ENCODE peak calls at places on chromosomes 7 and 10, in ten cellular contexts. S is NCI-H82; G is NCI-H460; P is astrocyte of the spinal cord; W is aorta; L is HFFc6; N is fibroblast of lung; J is activated naive CD4-positive, alpha-beta T cell; O is COR-L47; H is stimulated activated CD8-positive, alpha-beta memory T cell treated with anti-CD3 and anti-CD28 coated beads, Interleukin-7, amount 100 ng/mL, for 1 hour. I is an unnamed sample.

GRCh38 chr10:22253578-22253882 is 35.7 kb upstream of the EBLN1 start:
- DNase-seq in S (no peak), G (no peak), P (no peak), W (peak), L (no peak), N (no peak), J (peak), O (no peak), H (peak), I (peak)

GRCh38 chr7:39987641-39988347 is 37.7 kb downstream of the CDK13 start:
- DNase-seq in S (no peak), G (no peak), P (no peak), W (no peak), L (no peak), N (no peak), J (peak), O (no peak), H (no peak), I (no peak)

GRCh38 chr7:45007571-45008328 is 7.7 kb downstream of the CCM2 start:
- DNase-seq in S (no peak), G (no peak), P (no peak), W (no peak), L (no peak), N (no peak), J (no peak), O (no peak), H (no peak), I (no peak)

GRCh38 chr7:50197547-50197946 is 104.5 kb upstream of the ZPBP start:
- DNase-seq in S (peak), G (no peak), P (no peak), W (no peak), L (no peak), N (no peak), J (peak), O (no peak), H (peak), I (no peak)

GRCh38 chr7:30032310-30033125 is 4.3 kb downstream of the PLEKHA8 start:
- DNase-seq in S (no peak), G (no peak), P (peak), W (no peak), L (peak), N (peak), J (no peak), O (no peak), H (no peak), I (no peak)

GRCh38 chr10:48684792-48685651 is at the start of gene WDFY4:
- DNase-seq in S (no peak), G (no peak), P (no peak), W (peak), L (no peak), N (no peak), J (no peak), O (no peak), H (no peak), I (peak)

GRCh38 chr7:1987084-1987535 is 245.6 kb downstream of the MAD1L1 start:
- DNase-seq in S (no peak), G (no peak), P (no peak), W (peak), L (no peak), N (no peak), J (no peak), O (no peak), H (no peak), I (no peak)

GRCh38 chr10:73032536-73032935 is 64.1 kb downstream of the P4HA1 start:
- DNase-seq in S (no peak), G (no peak), P (no peak), W (no peak), L (no peak), N (no peak), J (no peak), O (no peak), H (no peak), I (no peak)

GRCh38 chr10:46992794-46993552 is 81.7 kb downstream of the PTPN20 start:
- DNase-seq in S (peak), G (peak), P (peak), W (peak), L (peak), N (peak), J (no peak), O (no peak), H (no peak), I (peak)

GRCh38 chr7:118218413-118219156 is 5.9 kb upstream of the ANKRD7 start:
- DNase-seq in S (no peak), G (peak), P (no peak), W (no peak), L (no peak), N (no peak), J (no peak), O (no peak), H (no peak), I (no peak)

GRCh38 chr7:116527521-116527920 is 2.7 kb downstream of the CAV1 start:
- DNase-seq in S (no peak), G (no peak), P (no peak), W (no peak), L (no peak), N (peak), J (no peak), O (no peak), H (no peak), I (no peak)

GRCh38 chr7:24158976-24159375 is 125.0 kb upstream of the NPY start:
- DNase-seq in S (no peak), G (no peak), P (peak), W (no peak), L (no peak), N (no peak), J (no peak), O (no peak), H (no peak), I (no peak)

GRCh38 chr7:150657526-150657925 is 25.3 kb upstream of the GIMAP6 start:
- DNase-seq in S (no peak), G (no peak), P (no peak), W (no peak), L (no peak), N (no peak), J (no peak), O (no peak), H (no peak), I (no peak)

GRCh38 chr10:50286517-50286916 is 35.2 kb upstream of the ASAH2 start:
- DNase-seq in S (no peak), G (no peak), P (no peak), W (no peak), L (no peak), N (peak), J (no peak), O (no peak), H (no peak), I (no peak)

GRCh38 chr10:70549962-70550845 is 52.3 kb downstream of the PRF1 start:
- DNase-seq in S (peak), G (peak), P (peak), W (peak), L (peak), N (peak), J (peak), O (peak), H (peak), I (peak)

GRCh38 chr7:124152859-124153692 is 120.2 kb upstream of the TMEM229A start:
- DNase-seq in S (peak), G (peak), P (peak), W (no peak), L (no peak), N (peak), J (no peak), O (peak), H (no peak), I (no peak)

GRCh38 chr7:137986252-137987010 is 15.5 kb downstream of the CREB3L2 start:
- DNase-seq in S (no peak), G (no peak), P (no peak), W (no peak), L (peak), N (peak), J (no peak), O (no peak), H (no peak), I (peak)

GRCh38 chr10:46523881-46524470 is 32.5 kb downstream of the GPRIN2 start:
- DNase-seq in S (no peak), G (no peak), P (peak), W (peak), L (peak), N (peak), J (no peak), O (no peak), H (no peak), I (no peak)

GRCh38 chr7:86914468-86915054 is 144.9 kb downstream of the ELAPOR2 start:
- DNase-seq in S (peak), G (no peak), P (peak), W (no peak), L (no peak), N (peak), J (no peak), O (peak), H (no peak), I (no peak)

GRCh38 chr7:97116308-97116707 is 1.2 kb upstream of the SDHAF3 start:
- DNase-seq in S (peak), G (no peak), P (no peak), W (no peak), L (peak), N (no peak), J (no peak), O (no peak), H (no peak), I (no peak)

GRCh38 chr7:137880432-137880831 is 33.7 kb upstream of the DGKI start:
- DNase-seq in S (no peak), G (no peak), P (peak), W (no peak), L (peak), N (peak), J (no peak), O (no peak), H (no peak), I (no peak)

GRCh38 chr7:22980422-22980821 is 33.5 kb downstream of the HYCC1 start:
- DNase-seq in S (no peak), G (no peak), P (peak), W (no peak), L (peak), N (peak), J (no peak), O (no peak), H (no peak), I (no peak)

GRCh38 chr10:1404953-1405260 is 332.4 kb downstream of the ADARB2 start:
- DNase-seq in S (no peak), G (no peak), P (no peak), W (no peak), L (no peak), N (no peak), J (no peak), O (no peak), H (no peak), I (peak)

GRCh38 chr10:102352066-102352715 is 43.3 kb upstream of the NFKB2 start:
- DNase-seq in S (peak), G (peak), P (peak), W (peak), L (peak), N (peak), J (peak), O (peak), H (peak), I (peak)

GRCh38 chr10:107067843-107068242 is 96.7 kb downstream of the SORCS1 start:
- DNase-seq in S (no peak), G (peak), P (no peak), W (no peak), L (no peak), N (no peak), J (no peak), O (no peak), H (no peak), I (no peak)

GRCh38 chr10:59817806-59818205 is 64.6 kb upstream of the MRLN start:
- DNase-seq in S (no peak), G (no peak), P (peak), W (peak), L (no peak), N (peak), J (no peak), O (no peak), H (no peak), I (no peak)

GRCh38 chr10:114304566-114305421 is 65.7 kb downstream of the VWA2 start:
- DNase-seq in S (peak), G (peak), P (no peak), W (peak), L (no peak), N (no peak), J (peak), O (peak), H (peak), I (no peak)

GRCh38 chr10:108597657-108598319 is 1325.5 kb downstream of the XPNPEP1 start:
- DNase-seq in S (no peak), G (no peak), P (no peak), W (no peak), L (peak), N (peak), J (no peak), O (no peak), H (no peak), I (no peak)

GRCh38 chr10:7303067-7303629 is 107.7 kb downstream of the SFMBT2 start:
- DNase-seq in S (no peak), G (no peak), P (no peak), W (no peak), L (no peak), N (no peak), J (no peak), O (no peak), H (no peak), I (no peak)